ENCODE peak calls at places on chromosomes 16 and 17, in five cellular contexts. S, Y, J, T and I are unnamed samples. For H3K36me3, the result is how much of the 10 kb centered on the place peaks cover.

GRCh38 chr16:29304251-29304900 is 102.1 kb downstream of the NPIPB11 start:
- DNase-seq in S (no peak), Y (no peak), J (no peak), T (no peak), I (no peak)

GRCh38 chr16:69319826-69320730 is 8.9 kb downstream of the VPS4A start:
- DNase-seq in S (no peak), Y (no peak), J (no peak), T (no peak), I (no peak)

GRCh38 chr16:50386139-50386538 is 17.4 kb upstream of the BRD7 start:
- DNase-seq in S (no peak), Y (peak), J (no peak), T (no peak), I (no peak)

GRCh38 chr16:31064882-31065461 is 9.1 kb downstream of the ZNF668 start:
- DNase-seq in S (peak), Y (peak), J (no peak), T (peak), I (no peak)

GRCh38 chr16:26382607-26383006 is 684.1 kb upstream of the C16orf82 start:
- DNase-seq in S (no peak), Y (no peak), J (no peak), T (no peak), I (no peak)

GRCh38 chr17:82869536-82869935 is 29.7 kb upstream of the ZNF750 start:
- DNase-seq in S (no peak), Y (no peak), J (peak), T (no peak), I (no peak)

GRCh38 chr16:70610273-70611223 is 35.8 kb upstream of the IL34 start:
- DNase-seq in S (no peak), Y (no peak), J (no peak), T (peak), I (no peak)

GRCh38 chr16:86134802-86135461 is 236.0 kb downstream of the IRF8 start:
- DNase-seq in S (no peak), Y (peak), J (no peak), T (no peak), I (no peak)

GRCh38 chr17:53122966-53123365 is 699.8 kb upstream of the KIF2B start:
- DNase-seq in S (no peak), Y (no peak), J (no peak), T (no peak), I (no peak)

GRCh38 chr16:50842589-50842988 is 100.7 kb downstream of the CYLD start:
- DNase-seq in S (no peak), Y (peak), J (no peak), T (no peak), I (no peak)

GRCh38 chr17:55632893-55633292 is 89.8 kb downstream of the TMEM100 start:
- DNase-seq in S (no peak), Y (peak), J (no peak), T (peak), I (no peak)

GRCh38 chr17:33266611-33267010 is 26.5 kb downstream of the ASIC2 start:
- DNase-seq in S (no peak), Y (peak), J (no peak), T (no peak), I (no peak)

GRCh38 chr16:67931712-67932461 is at the start of gene CTRL:
- DNase-seq in S (no peak), Y (no peak), J (no peak), T (no peak), I (no peak)

GRCh38 chr16:76931186-76931585 is 259.8 kb upstream of the MON1B start:
- DNase-seq in S (no peak), Y (peak), J (no peak), T (no peak), I (no peak)

GRCh38 chr17:73305845-73306836 is 5.7 kb downstream of the CDC42EP4 start:
- DNase-seq in S (no peak), Y (no peak), J (no peak), T (no peak), I (no peak)

GRCh38 chr16:57863434-57864160 is 61.3 kb upstream of the KIFC3 start:
- DNase-seq in S (peak), Y (peak), J (peak), T (peak), I (no peak)

GRCh38 chr17:31417051-31417792 is 25.7 kb downstream of the RAB11FIP4 start:
- DNase-seq in S (no peak), Y (no peak), J (no peak), T (no peak), I (no peak)

GRCh38 chr17:688100-688989 is 26.3 kb downstream of the VPS53 start:
- DNase-seq in S (no peak), Y (peak), J (no peak), T (no peak), I (no peak)

GRCh38 chr16:22120440-22120839 is 28.1 kb downstream of the VWA3A start:
- DNase-seq in S (no peak), Y (no peak), J (no peak), T (no peak), I (no peak)

GRCh38 chr16:24789881-24790280 is 55.9 kb upstream of the SLC5A11 start:
- DNase-seq in S (no peak), Y (no peak), J (no peak), T (no peak), I (no peak)

GRCh38 chr17:488993-489757 is 136.6 kb upstream of the RPH3AL start:
- DNase-seq in S (peak), Y (peak), J (peak), T (no peak), I (no peak)

GRCh38 chr17:81238815-81239713 is at the start of the genes NDUFAF8 and TEPSIN:
- DNase-seq in S (peak), Y (peak), J (peak), T (peak), I (peak)
- TF ChIP-seq CTCF in S (no peak), Y (no peak), J (no peak), T (no peak), I (no peak)

GRCh38 chr16:11016993-11017392 is 72.6 kb downstream of the CLEC16A start:
- DNase-seq in S (peak), Y (peak), J (peak), T (peak), I (no peak)
- H3K4me3 ChIP-seq in S (no peak), Y (no peak), J (no peak), T (no peak), I (no peak)

GRCh38 chr16:89936034-89936433 is 12.5 kb upstream of the DEF8 start:
- DNase-seq in S (no peak), Y (no peak), J (no peak), T (no peak), I (no peak)

GRCh38 chr16:89934611-89935553 is 11.7 kb downstream of the TUBB3 start:
- DNase-seq in S (no peak), Y (no peak), J (no peak), T (no peak), I (no peak)

GRCh38 chr16:89936508-89936907 is 12.0 kb upstream of the DEF8 start:
- DNase-seq in S (no peak), Y (no peak), J (no peak), T (no peak), I (no peak)

GRCh38 chr16:89931305-89931896 is 8.3 kb downstream of the TUBB3 start:
- DNase-seq in S (no peak), Y (no peak), J (no peak), T (no peak), I (no peak)

DNA sequence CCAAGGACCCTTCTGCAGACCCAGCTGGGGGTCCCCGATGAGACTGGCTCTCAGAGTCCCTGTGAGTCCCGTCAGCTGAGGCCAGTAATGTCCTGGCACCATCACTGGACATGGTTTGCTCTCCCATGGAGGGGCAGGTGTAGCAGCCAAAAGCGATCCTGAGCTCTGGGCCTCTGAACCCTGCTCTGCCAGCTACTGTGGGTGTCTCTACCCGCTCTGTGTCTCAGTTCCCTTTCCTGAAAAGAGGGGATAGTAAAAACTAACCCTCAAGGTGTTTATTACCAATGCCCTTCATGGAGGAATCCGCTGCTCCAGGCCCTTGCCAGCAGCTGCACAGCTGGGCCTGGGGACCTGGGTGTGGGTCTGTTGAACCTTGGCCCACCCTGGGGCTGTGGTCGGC is 8.8 kb downstream of the TUBB3 start:
- DNase-seq in S (no peak), Y (no peak), J (no peak), T (no peak), I (no peak)
- H3K36me3 ChIP-seq in S (under half), Y (under half), J (under half), T (under half), I (under half)

GRCh38 chr17:34638526-34639260 is 59.3 kb downstream of the TMEM132E start:
- DNase-seq in S (no peak), Y (no peak), J (peak), T (no peak), I (no peak)
- TF ChIP-seq CTCF in S (no peak), Y (no peak), J (no peak), T (peak), I (no peak)

DNA sequence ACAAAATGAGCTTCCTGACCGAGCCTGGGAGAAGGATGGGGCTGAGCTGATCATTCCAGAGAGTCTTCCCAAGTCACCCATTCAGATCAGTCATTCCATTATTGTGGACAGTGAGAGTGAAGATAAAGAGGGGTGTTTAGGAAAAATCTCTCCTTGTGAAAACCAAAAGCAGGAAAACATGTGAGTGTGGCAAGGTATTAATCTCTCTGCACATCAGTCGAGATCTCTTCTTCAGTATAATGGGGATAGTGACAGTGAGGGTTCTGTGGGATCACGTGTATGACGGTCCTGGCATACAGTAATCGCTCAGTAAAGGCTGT is 35.4 kb downstream of the CHD9 start:
- DNase-seq in S (no peak), Y (no peak), J (no peak), T (no peak), I (no peak)
- H3K4me3 ChIP-seq in S (no peak), Y (peak), J (no peak), T (no peak), I (no peak)

GRCh38 chr17:42214156-42214555 is 19.9 kb upstream of the GHDC start:
- DNase-seq in S (no peak), Y (no peak), J (no peak), T (no peak), I (no peak)
- H3K36me3 ChIP-seq in S (under half), Y (under half), J (half or more), T (half or more), I (under half)

DNA sequence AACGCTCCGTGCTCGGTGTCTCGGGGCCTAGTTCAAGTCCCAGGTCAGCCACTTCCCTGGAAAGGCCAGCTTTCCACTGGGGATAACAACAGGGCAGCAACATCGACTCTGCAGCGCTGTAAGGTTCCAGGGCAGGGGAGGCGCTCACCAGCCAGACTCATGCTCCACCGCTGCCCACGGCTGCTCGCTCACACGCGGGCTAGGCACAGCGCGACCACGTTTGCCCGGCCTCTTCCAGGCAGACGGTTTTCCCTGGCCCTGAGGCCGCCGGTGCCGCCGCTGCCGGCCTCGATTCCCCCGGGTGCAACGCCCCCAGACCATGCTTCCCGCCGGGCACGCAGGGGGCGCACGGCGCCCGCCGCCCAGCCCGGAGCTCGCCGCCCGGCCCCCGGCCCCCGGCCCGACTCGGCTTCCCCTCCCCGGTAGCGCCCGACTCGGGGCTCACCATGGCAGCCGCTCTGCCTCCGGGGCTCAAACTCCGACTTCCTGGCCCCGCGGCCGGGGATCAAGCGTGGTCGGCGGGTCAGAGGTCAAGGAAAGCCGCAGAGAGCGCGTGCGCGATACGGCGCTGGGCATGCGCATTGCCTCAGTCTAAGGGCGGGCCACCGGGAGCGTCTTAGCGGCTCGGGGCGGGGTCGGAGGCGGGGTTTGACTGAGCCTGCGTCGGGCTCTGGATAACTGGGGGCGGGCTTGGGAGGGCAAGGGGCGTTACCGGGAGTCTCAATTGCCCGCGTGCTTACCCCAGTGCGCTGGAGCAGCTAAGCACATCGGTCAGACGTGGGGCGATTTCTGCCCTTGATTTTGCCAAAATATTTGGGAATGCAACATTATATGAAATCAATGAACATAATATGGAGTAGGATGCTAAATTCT is at the start of gene PAM16:
- DNase-seq in S (peak), Y (peak), J (peak), T (peak), I (peak)
- TF ChIP-seq CTCF in S (peak), Y (no peak), J (no peak), T (peak), I (no peak)

GRCh38 chr17:75665981-75666380 is 973 bp downstream of the RECQL5 start:
- DNase-seq in S (no peak), Y (no peak), J (no peak), T (no peak), I (no peak)
- H3K4me3 ChIP-seq in S (peak), Y (peak), J (peak), T (peak), I (peak)

DNA sequence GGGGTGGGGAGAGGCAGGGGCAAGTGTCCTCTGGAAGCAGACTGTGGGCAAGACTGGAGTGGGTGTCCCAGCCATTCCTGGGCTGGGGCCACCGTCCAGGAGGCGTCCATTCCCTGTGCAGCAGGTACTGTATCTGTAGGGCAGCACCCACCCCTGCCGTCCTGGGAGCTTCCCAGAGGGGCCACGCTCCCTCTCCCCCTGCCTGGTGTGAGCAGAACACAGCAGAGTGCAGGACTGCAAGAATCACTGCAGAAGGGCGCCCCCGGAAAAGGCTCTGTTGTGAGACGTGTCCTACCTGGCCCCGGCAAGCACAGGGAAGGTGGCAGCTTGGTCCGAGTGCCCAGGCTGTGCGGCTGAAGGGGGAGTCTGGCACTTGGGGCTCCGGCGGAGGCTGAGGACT is 70.3 kb downstream of the KLHDC4 start:
- DNase-seq in S (no peak), Y (no peak), J (no peak), T (no peak), I (no peak)
- H3K36me3 ChIP-seq in S (under half), Y (under half), J (under half), T (under half), I (under half)